ENCODE peak calls at places on chromosomes 3 and 15, in four cellular contexts. N is pulmonary artery endothelial cell, S is upper lobe of right lung, R is GM13976. C is an unnamed sample.

GRCh38 chr3:78186404-78186803 is 1146.5 kb downstream of the ROBO2 start:
- DNase-seq in S (no peak), N (no peak), R (no peak), C (no peak)

GRCh38 chr3:36403661-36404060 is 23.4 kb downstream of the STAC start:
- DNase-seq in N (no peak), S (no peak), R (no peak), C (no peak)

GRCh38 chr3:111151438-111151837 is 79.8 kb downstream of the NECTIN3 start:
- DNase-seq in R (no peak), S (no peak), N (no peak), C (no peak)

GRCh38 chr3:33061782-33062181 is 35.2 kb downstream of the GLB1 start:
- DNase-seq in N (no peak), S (no peak), R (no peak), C (no peak)

GRCh38 chr15:68421798-68422402 is 10.1 kb downstream of the ITGA11 start:
- DNase-seq in R (no peak), N (no peak), S (no peak), C (no peak)

GRCh38 chr3:15007681-15008141 is 57.4 kb downstream of the MRPS25 start:
- DNase-seq in R (no peak), S (no peak), N (no peak), C (no peak)

GRCh38 chr15:67845974-67846373 is 6.1 kb upstream of the RNU6-1 start:
- DNase-seq in R (no peak), S (no peak), N (no peak), C (no peak)

GRCh38 chr3:134306334-134306733 is 55.7 kb upstream of the RYK start:
- DNase-seq in R (no peak), S (no peak), N (no peak), C (no peak)

GRCh38 chr3:98612996-98613517 is 19.6 kb upstream of the CPOX start:
- DNase-seq in N (no peak), S (peak; percentile 60), R (no peak), C (peak; percentile 86)

GRCh38 chr3:194522579-194523046 is 35.8 kb upstream of the ATP13A3 start:
- DNase-seq in N (no peak), R (no peak), S (no peak), C (no peak)